ENCODE peak calls at places on chromosome 20, in five cellular contexts. T is fibroblast of lung, D is astrocyte, R is heart left ventricle, V is neural progenitor cell. U is an unnamed sample.

GRCh38 chr20:53547664-53548239 is 45.9 kb downstream of the ZNF217 start:
- DNase-seq in T (peak), D (peak), R (no peak), V (peak), U (peak)

GRCh38 chr20:14716251-14716650 is 378.8 kb upstream of the FLRT3 start:
- DNase-seq in T (no peak), D (no peak), R (no peak), V (peak), U (peak)

GRCh38 chr20:16583444-16583843 is 10.2 kb upstream of the KIF16B start:
- DNase-seq in T (no peak), D (no peak), R (no peak), V (no peak), U (no peak)

GRCh38 chr20:53171065-53171464 is 198.9 kb downstream of the TSHZ2 start:
- DNase-seq in T (no peak), D (no peak), R (no peak), V (no peak), U (no peak)

GRCh38 chr20:23127506-23128279 is 41.6 kb upstream of the CD93 start:
- DNase-seq in T (no peak), D (no peak), R (no peak), V (no peak), U (no peak)

GRCh38 chr20:329851-330232 is 4.5 kb downstream of the SOX12 start:
- DNase-seq in T (no peak), D (no peak), R (no peak), V (no peak), U (no peak)

GRCh38 chr20:44092551-44093248 is 94.3 kb downstream of the JPH2 start:
- DNase-seq in T (peak), D (peak), R (no peak), V (peak), U (no peak)

GRCh38 chr20:11919046-11919445 is 1.4 kb downstream of the BTBD3 start:
- DNase-seq in T (peak), D (peak), R (peak), V (peak), U (no peak)

GRCh38 chr20:3164763-3165410 is 5.2 kb upstream of the FASTKD5 start:
- DNase-seq in T (no peak), D (no peak), R (no peak), V (no peak), U (peak)

GRCh38 chr20:15807271-15807670 is 766.0 kb downstream of the KIF16B start:
- DNase-seq in T (no peak), D (no peak), R (no peak), V (no peak), U (no peak)

GRCh38 chr20:19885981-19886665 is 128.1 kb downstream of the RIN2 start:
- DNase-seq in T (peak), D (peak), R (peak), V (no peak), U (no peak)

GRCh38 chr20:45340951-45341350 is 7.3 kb downstream of the SDC4 start:
- DNase-seq in T (peak), D (no peak), R (no peak), V (peak), U (peak)

GRCh38 chr20:45340236-45340847 is 7.9 kb downstream of the SDC4 start:
- DNase-seq in T (no peak), D (no peak), R (peak), V (no peak), U (no peak)

GRCh38 chr20:45338121-45339030 is 9.8 kb downstream of the SDC4 start:
- DNase-seq in T (peak), D (no peak), R (no peak), V (no peak), U (no peak)

GRCh38 chr20:45339084-45339483 is 9.1 kb downstream of the SDC4 start:
- DNase-seq in T (no peak), D (no peak), R (no peak), V (no peak), U (no peak)

GRCh38 chr20:45339799-45340198 is 8.4 kb downstream of the SDC4 start:
- DNase-seq in T (no peak), D (no peak), R (no peak), V (no peak), U (no peak)
- H3K4me3 ChIP-seq in T (no peak), D (no peak), R (no peak), V (no peak), U (no peak)

GRCh38 chr20:22101606-22102005 is 396.1 kb downstream of the PAX1 start:
- DNase-seq in T (no peak), D (no peak), R (no peak), V (no peak), U (no peak)

GRCh38 chr20:22099348-22099747 is 393.9 kb downstream of the PAX1 start:
- DNase-seq in T (no peak), D (no peak), R (no peak), V (no peak), U (no peak)

GRCh38 chr20:22093122-22093521 is 387.7 kb downstream of the PAX1 start:
- DNase-seq in T (no peak), D (no peak), R (no peak), V (no peak), U (no peak)

DNA sequence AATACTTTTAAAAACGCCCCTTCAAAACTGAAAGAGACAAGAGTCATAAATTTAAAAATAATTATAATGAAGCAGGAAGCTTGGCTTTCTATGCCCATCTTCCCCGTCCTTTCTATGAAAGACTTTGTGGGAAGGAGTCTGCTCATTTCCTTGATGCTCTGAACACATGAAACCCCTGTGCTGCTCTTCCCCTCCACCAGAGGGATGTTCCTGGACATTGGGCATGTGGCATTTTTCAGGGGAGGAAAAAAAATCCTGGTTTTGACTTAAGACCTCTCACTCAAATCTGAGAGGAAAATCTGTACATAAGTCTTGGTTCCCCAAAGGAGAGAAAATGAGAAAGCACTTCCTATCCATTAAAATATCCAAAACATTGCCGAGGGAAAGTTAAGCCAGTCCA is 393.0 kb downstream of the PAX1 start:
- DNase-seq in T (no peak), D (no peak), R (no peak), V (no peak), U (no peak)
- H3K4me3 ChIP-seq in T (no peak), D (no peak), R (no peak), V (no peak), U (no peak)

DNA sequence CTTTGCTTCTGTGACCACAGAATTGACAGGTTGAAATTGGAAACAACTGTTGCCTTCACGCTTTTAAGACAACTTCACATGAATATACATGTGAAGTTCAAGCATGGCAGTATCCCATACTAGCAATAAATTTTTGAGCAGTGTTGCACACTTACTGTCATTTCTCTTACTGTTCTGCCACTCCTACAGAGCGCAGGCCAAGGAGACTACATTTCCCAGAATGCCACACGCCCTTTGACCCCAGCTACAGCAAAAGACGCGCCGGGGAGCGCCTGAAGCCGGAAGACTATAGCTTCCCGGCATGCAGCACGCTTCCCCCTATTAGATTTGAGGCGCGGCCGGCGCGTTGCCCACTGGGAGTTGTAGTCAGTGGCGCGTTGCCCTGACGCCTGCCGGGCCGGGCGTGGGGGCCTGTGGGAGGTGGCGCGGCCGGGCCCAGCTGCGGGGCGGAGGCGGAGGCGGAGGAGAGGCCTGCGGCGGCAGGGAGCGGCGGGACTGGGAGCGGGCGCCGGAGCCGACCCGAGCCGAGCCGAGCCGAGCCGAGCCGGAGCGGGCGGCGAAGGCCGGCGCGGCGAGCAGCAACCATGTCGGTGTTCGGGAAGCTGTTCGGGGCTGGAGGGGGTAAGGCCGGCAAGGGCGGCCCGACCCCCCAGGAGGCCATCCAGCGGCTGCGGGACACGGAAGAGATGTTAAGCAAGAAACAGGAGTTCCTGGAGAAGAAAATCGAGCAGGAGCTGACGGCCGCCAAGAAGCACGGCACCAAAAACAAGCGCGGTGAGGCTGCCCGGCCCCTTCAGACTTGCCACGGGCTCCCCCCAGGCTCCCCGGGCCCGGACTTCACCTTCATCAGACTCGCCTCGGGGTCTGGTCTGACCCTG is at the start of gene CHMP4B:
- DNase-seq in T (peak), D (peak), R (peak), V (peak), U (peak)
- H3K4me3 ChIP-seq in T (peak), D (peak), R (peak), V (peak), U (peak)

GRCh38 chr20:50146732-50147662 is 6.5 kb downstream of the PEDS1 start:
- DNase-seq in T (peak), D (peak), R (no peak), V (peak), U (peak)

GRCh38 chr20:50144362-50144761 is 9.2 kb downstream of the PEDS1 start:
- DNase-seq in T (peak), D (peak), R (peak), V (no peak), U (no peak)

GRCh38 chr20:50142812-50143211 is 10.7 kb downstream of the PEDS1 start:
- DNase-seq in T (no peak), D (no peak), R (no peak), V (no peak), U (peak)

GRCh38 chr20:50149481-50150254 is 3.9 kb downstream of the PEDS1 start:
- DNase-seq in T (no peak), D (no peak), R (no peak), V (no peak), U (no peak)

GRCh38 chr20:50146214-50146613 is 7.3 kb downstream of the PEDS1 start:
- DNase-seq in T (peak), D (peak), R (no peak), V (no peak), U (no peak)
- H3K4me3 ChIP-seq in T (no peak), D (no peak), R (no peak), V (no peak), U (no peak)

DNA sequence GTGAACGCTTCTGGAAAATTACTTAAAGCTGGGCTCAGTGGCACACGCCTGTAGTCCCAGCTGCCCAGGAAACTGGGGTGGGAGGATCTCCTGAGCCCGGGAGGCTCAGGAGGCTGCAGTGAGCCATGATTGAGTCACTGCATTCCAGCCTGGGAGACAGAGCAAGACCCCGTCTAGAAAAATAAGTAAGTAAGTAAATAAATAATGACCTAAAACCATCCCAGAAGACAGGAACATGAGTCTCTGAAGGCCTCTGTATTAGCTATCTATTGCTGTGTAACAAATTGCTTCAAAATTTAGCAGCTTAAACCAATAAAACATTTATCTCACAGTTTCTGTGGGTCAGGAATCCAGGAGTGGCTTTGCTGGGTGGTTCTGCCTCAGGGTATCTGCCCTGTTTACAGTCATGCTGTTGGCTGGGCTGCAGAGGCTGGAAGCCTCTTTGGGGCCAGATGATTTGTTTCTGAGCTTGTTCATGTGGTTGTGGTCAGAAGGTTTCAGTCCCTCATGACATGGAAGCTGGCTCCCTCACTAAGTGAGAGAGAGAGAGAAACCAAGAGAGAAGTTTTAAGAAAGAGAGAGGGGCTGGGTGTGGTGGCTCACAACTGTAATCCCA is 48.4 kb upstream of the NCOA3 start:
- DNase-seq in T (peak), D (peak), R (no peak), V (no peak), U (no peak)
- H3K4me3 ChIP-seq in T (no peak), D (no peak), R (no peak), V (no peak), U (no peak)

GRCh38 chr20:38805958-38806854 is 709 bp downstream of the PPP1R16B start:
- DNase-seq in T (no peak), D (no peak), R (peak), V (peak), U (peak)

GRCh38 chr20:38805502-38805957 is at the start of gene PPP1R16B:
- DNase-seq in T (no peak), D (no peak), R (peak), V (peak), U (peak)

GRCh38 chr20:38806855-38807655 is 1.6 kb downstream of the PPP1R16B start:
- DNase-seq in T (no peak), D (no peak), R (no peak), V (peak), U (peak)

GRCh38 chr20:38804682-38805501 is 605 bp upstream of the PPP1R16B start:
- DNase-seq in T (no peak), D (no peak), R (no peak), V (peak), U (peak)

GRCh38 chr20:38804243-38804642 is 1.3 kb upstream of the PPP1R16B start:
- DNase-seq in T (no peak), D (no peak), R (no peak), V (peak), U (no peak)
- H3K4me3 ChIP-seq in T (no peak), D (no peak), R (no peak), V (peak), U (no peak)

DNA sequence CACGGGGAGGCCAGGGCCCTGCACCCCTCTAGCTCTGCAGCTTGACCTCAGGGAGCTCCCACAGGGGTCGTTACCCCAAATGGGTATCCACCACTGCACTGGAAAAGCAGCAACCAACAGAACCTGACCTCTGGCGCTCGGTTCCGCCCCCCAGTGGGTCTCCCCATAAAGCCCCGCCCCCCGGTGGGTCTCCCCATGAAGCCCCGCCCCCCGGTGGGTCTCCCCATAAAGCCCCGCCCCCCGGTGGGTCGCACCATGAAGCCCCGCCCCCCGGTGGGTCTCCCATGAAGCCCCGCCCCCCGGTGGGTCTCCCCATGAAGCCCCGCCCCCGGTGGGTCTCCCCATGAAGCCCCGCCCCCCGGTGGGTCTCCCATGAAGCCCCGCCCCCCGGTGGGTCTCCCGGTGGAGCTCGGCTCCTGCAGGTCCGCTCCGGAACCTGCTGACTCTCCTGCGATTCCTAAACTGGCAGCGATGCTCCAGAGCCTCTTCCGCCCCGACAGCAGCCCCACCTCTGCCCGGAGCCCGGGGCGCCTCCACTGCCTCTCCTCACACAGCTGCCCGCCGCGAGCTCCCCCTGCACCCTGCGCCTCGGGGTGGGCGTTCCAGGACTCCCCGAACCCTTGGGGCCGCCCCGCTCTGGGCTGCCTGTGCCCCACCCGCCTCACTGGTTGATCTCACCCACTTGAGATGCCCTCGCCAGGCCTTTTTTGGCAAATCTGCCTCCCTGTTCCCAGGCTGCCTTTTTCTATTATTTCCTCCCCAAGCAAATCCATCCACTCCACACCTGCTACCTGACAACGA is 12.1 kb downstream of the SLC2A4RG start:
- DNase-seq in T (no peak), D (no peak), R (no peak), V (no peak), U (peak)
- H3K4me3 ChIP-seq in T (no peak), D (no peak), R (peak), V (no peak), U (no peak)

GRCh38 chr20:46631874-46632446 is 19.3 kb downstream of the SLC13A3 start:
- DNase-seq in T (no peak), D (no peak), R (no peak), V (no peak), U (no peak)
- H3K4me3 ChIP-seq in T (no peak), D (no peak), R (no peak), V (no peak), U (no peak)